ENCODE peak calls at places on chromosomes 16 and 17, in seven cellular contexts. One of them, this sample, is unnamed.

GRCh38 chr17:76239538-76240274 is 587 bp downstream of the RNF157 start:
- DNase-seq in GM12878: no peak
- DNase-seq in IMR-90: no peak
- DNase-seq in H1: peak
- DNase-seq in HepG2: no peak
- DNase-seq in endothelial cell of umbilical vein: no peak
- DNase-seq in K562: no peak
- DNase-seq in this sample: no peak

GRCh38 chr17:13534946-13535345 is 66.8 kb downstream of the HS3ST3A1 start:
- DNase-seq in GM12878: no peak
- DNase-seq in IMR-90: no peak
- DNase-seq in H1: no peak
- DNase-seq in HepG2: no peak
- DNase-seq in endothelial cell of umbilical vein: no peak
- DNase-seq in K562: no peak
- DNase-seq in this sample: no peak

GRCh38 chr16:55842369-55843104 is 9.6 kb upstream of the CES1 start:
- DNase-seq in GM12878: no peak
- DNase-seq in IMR-90: peak
- DNase-seq in H1: peak
- DNase-seq in HepG2: peak
- DNase-seq in endothelial cell of umbilical vein: peak
- DNase-seq in K562: peak
- DNase-seq in this sample: peak

GRCh38 chr16:76650579-76650978 is 373.4 kb downstream of the CNTNAP4 start:
- DNase-seq in GM12878: no peak
- DNase-seq in IMR-90: no peak
- DNase-seq in H1: no peak
- DNase-seq in HepG2: peak
- DNase-seq in endothelial cell of umbilical vein: no peak
- DNase-seq in K562: no peak
- DNase-seq in this sample: no peak

GRCh38 chr16:50136399-50136798 is 16.7 kb upstream of the TENT4B start:
- DNase-seq in GM12878: no peak
- DNase-seq in IMR-90: no peak
- DNase-seq in H1: no peak
- DNase-seq in HepG2: no peak
- DNase-seq in endothelial cell of umbilical vein: no peak
- DNase-seq in K562: no peak
- DNase-seq in this sample: no peak

GRCh38 chr16:56824804-56825203 is 40.2 kb upstream of the SLC12A3 start:
- DNase-seq in GM12878: no peak
- DNase-seq in IMR-90: no peak
- DNase-seq in H1: no peak
- DNase-seq in HepG2: no peak
- DNase-seq in endothelial cell of umbilical vein: no peak
- DNase-seq in K562: no peak
- DNase-seq in this sample: no peak

GRCh38 chr17:8557176-8557806 is 73.2 kb downstream of the MYH10 start:
- DNase-seq in GM12878: no peak
- DNase-seq in IMR-90: no peak
- DNase-seq in H1: no peak
- DNase-seq in HepG2: no peak
- DNase-seq in endothelial cell of umbilical vein: no peak
- DNase-seq in K562: no peak
- DNase-seq in this sample: no peak

GRCh38 chr17:57283203-57283971 is 27.1 kb downstream of the MSI2 start:
- DNase-seq in GM12878: no peak
- DNase-seq in IMR-90: no peak
- DNase-seq in H1: no peak
- DNase-seq in HepG2: no peak
- DNase-seq in endothelial cell of umbilical vein: no peak
- DNase-seq in K562: no peak
- DNase-seq in this sample: no peak

GRCh38 chr16:57585051-57585687 is 42.7 kb downstream of the ADGRG5 start:
- DNase-seq in GM12878: no peak
- DNase-seq in IMR-90: no peak
- DNase-seq in H1: no peak
- DNase-seq in HepG2: no peak
- DNase-seq in endothelial cell of umbilical vein: no peak
- DNase-seq in K562: no peak
- DNase-seq in this sample: no peak

GRCh38 chr16:84996365-84996764 is 15.0 kb downstream of the ZDHHC7 start:
- DNase-seq in GM12878: no peak
- DNase-seq in IMR-90: no peak
- DNase-seq in H1: no peak
- DNase-seq in HepG2: no peak
- DNase-seq in endothelial cell of umbilical vein: no peak
- DNase-seq in K562: no peak
- DNase-seq in this sample: no peak

GRCh38 chr17:82859431-82860403 is 19.9 kb upstream of the ZNF750 start:
- DNase-seq in GM12878: peak
- DNase-seq in IMR-90: peak
- DNase-seq in H1: no peak
- DNase-seq in HepG2: peak
- DNase-seq in endothelial cell of umbilical vein: peak
- DNase-seq in K562: peak
- DNase-seq in this sample: peak

GRCh38 chr17:30332057-30332542 is 1.8 kb downstream of the TMIGD1 start:
- DNase-seq in GM12878: peak
- DNase-seq in IMR-90: peak
- DNase-seq in H1: no peak
- DNase-seq in HepG2: peak
- DNase-seq in endothelial cell of umbilical vein: no peak
- DNase-seq in K562: no peak
- DNase-seq in this sample: no peak

GRCh38 chr16:24909856-24910255 is 64.1 kb downstream of the SLC5A11 start:
- DNase-seq in GM12878: no peak
- DNase-seq in IMR-90: no peak
- DNase-seq in H1: no peak
- DNase-seq in HepG2: no peak
- DNase-seq in endothelial cell of umbilical vein: no peak
- DNase-seq in K562: no peak
- DNase-seq in this sample: no peak

GRCh38 chr16:71626018-71626857 is at the start of gene MARVELD3:
- DNase-seq in GM12878: no peak
- DNase-seq in IMR-90: no peak
- DNase-seq in H1: peak
- DNase-seq in HepG2: peak
- DNase-seq in endothelial cell of umbilical vein: no peak
- DNase-seq in K562: peak
- DNase-seq in this sample: peak

GRCh38 chr16:24689128-24689527 is 40.3 kb upstream of the TNRC6A start:
- DNase-seq in GM12878: no peak
- DNase-seq in IMR-90: peak
- DNase-seq in H1: no peak
- DNase-seq in HepG2: peak
- DNase-seq in endothelial cell of umbilical vein: peak
- DNase-seq in K562: peak
- DNase-seq in this sample: peak

GRCh38 chr16:19437280-19437679 is 19.6 kb downstream of the TMC5 start:
- DNase-seq in GM12878: no peak
- DNase-seq in IMR-90: no peak
- DNase-seq in H1: no peak
- DNase-seq in HepG2: no peak
- DNase-seq in endothelial cell of umbilical vein: no peak
- DNase-seq in K562: no peak
- DNase-seq in this sample: no peak

GRCh38 chr17:80749611-80750010 is 205.0 kb downstream of the RPTOR start:
- DNase-seq in GM12878: no peak
- DNase-seq in IMR-90: no peak
- DNase-seq in H1: no peak
- DNase-seq in HepG2: no peak
- DNase-seq in endothelial cell of umbilical vein: no peak
- DNase-seq in K562: no peak
- DNase-seq in this sample: no peak

GRCh38 chr16:11671676-11672075 is 3.4 kb downstream of the SNN start:
- DNase-seq in GM12878: no peak
- DNase-seq in IMR-90: no peak
- DNase-seq in H1: no peak
- DNase-seq in HepG2: no peak
- DNase-seq in endothelial cell of umbilical vein: no peak
- DNase-seq in K562: no peak
- DNase-seq in this sample: no peak

GRCh38 chr17:65115721-65116312 is 21.4 kb upstream of the RGS9 start:
- DNase-seq in GM12878: no peak
- DNase-seq in IMR-90: no peak
- DNase-seq in H1: no peak
- DNase-seq in HepG2: no peak
- DNase-seq in endothelial cell of umbilical vein: no peak
- DNase-seq in K562: no peak
- DNase-seq in this sample: no peak

GRCh38 chr17:11178576-11178975 is 62.4 kb upstream of the SHISA6 start:
- DNase-seq in GM12878: no peak
- DNase-seq in IMR-90: no peak
- DNase-seq in H1: no peak
- DNase-seq in HepG2: no peak
- DNase-seq in endothelial cell of umbilical vein: no peak
- DNase-seq in K562: no peak
- DNase-seq in this sample: no peak

GRCh38 chr17:19374136-19374535 is 4.2 kb upstream of the MAPK7 start:
- DNase-seq in GM12878: no peak
- DNase-seq in IMR-90: no peak
- DNase-seq in H1: no peak
- DNase-seq in HepG2: no peak
- DNase-seq in endothelial cell of umbilical vein: no peak
- DNase-seq in K562: no peak
- DNase-seq in this sample: no peak

GRCh38 chr17:42067371-42068180 is 17.2 kb upstream of the C17orf113 start:
- DNase-seq in GM12878: no peak
- DNase-seq in IMR-90: peak
- DNase-seq in H1: peak
- DNase-seq in HepG2: peak
- DNase-seq in endothelial cell of umbilical vein: peak
- DNase-seq in K562: peak
- DNase-seq in this sample: no peak

GRCh38 chr17:35907691-35908090 is 22.9 kb downstream of the RDM1 start:
- DNase-seq in GM12878: no peak
- DNase-seq in IMR-90: no peak
- DNase-seq in H1: no peak
- DNase-seq in HepG2: no peak
- DNase-seq in endothelial cell of umbilical vein: no peak
- DNase-seq in K562: no peak
- DNase-seq in this sample: no peak

GRCh38 chr17:80667462-80668277 is 123.0 kb downstream of the RPTOR start:
- DNase-seq in GM12878: no peak
- DNase-seq in IMR-90: no peak
- DNase-seq in H1: no peak
- DNase-seq in HepG2: peak
- DNase-seq in endothelial cell of umbilical vein: no peak
- DNase-seq in K562: no peak
- DNase-seq in this sample: no peak

GRCh38 chr16:85068746-85069145 is 41.2 kb downstream of the KIAA0513 start:
- DNase-seq in GM12878: no peak
- DNase-seq in IMR-90: peak
- DNase-seq in H1: no peak
- DNase-seq in HepG2: no peak
- DNase-seq in endothelial cell of umbilical vein: no peak
- DNase-seq in K562: no peak
- DNase-seq in this sample: no peak

GRCh38 chr17:6494239-6494941 is 50.1 kb downstream of the PIMREG start:
- DNase-seq in GM12878: no peak
- DNase-seq in IMR-90: no peak
- DNase-seq in H1: no peak
- DNase-seq in HepG2: no peak
- DNase-seq in endothelial cell of umbilical vein: no peak
- DNase-seq in K562: no peak
- DNase-seq in this sample: no peak

GRCh38 chr17:1188812-1189211 is 9.0 kb upstream of the ABR start:
- DNase-seq in GM12878: no peak
- DNase-seq in IMR-90: peak
- DNase-seq in H1: no peak
- DNase-seq in HepG2: no peak
- DNase-seq in endothelial cell of umbilical vein: peak
- DNase-seq in K562: no peak
- DNase-seq in this sample: no peak

GRCh38 chr17:74123350-74123749 is 80.1 kb upstream of the RPL38 start:
- DNase-seq in GM12878: no peak
- DNase-seq in IMR-90: no peak
- DNase-seq in H1: no peak
- DNase-seq in HepG2: no peak
- DNase-seq in endothelial cell of umbilical vein: no peak
- DNase-seq in K562: peak
- DNase-seq in this sample: no peak
- H2AFZ ChIP-seq in GM12878: no peak
- H2AFZ ChIP-seq in IMR-90: no peak
- H2AFZ ChIP-seq in H1: peak
- H2AFZ ChIP-seq in HepG2: no peak
- H2AFZ ChIP-seq in endothelial cell of umbilical vein: no peak
- H2AFZ ChIP-seq in K562: no peak
- H2AFZ ChIP-seq in this sample: no peak

GRCh38 chr16:67415872-67416793 is at the start of gene ZDHHC1:
- DNase-seq in GM12878: no peak
- DNase-seq in IMR-90: peak
- DNase-seq in H1: peak
- DNase-seq in HepG2: no peak
- DNase-seq in endothelial cell of umbilical vein: peak
- DNase-seq in K562: peak
- DNase-seq in this sample: no peak
- TF ChIP-seq POLR2A in GM12878: no peak
- TF ChIP-seq POLR2A in IMR-90: no peak
- TF ChIP-seq POLR2A in H1: no peak
- TF ChIP-seq POLR2A in HepG2: no peak
- TF ChIP-seq POLR2A in endothelial cell of umbilical vein: no peak
- TF ChIP-seq POLR2A in K562: no peak
- TF ChIP-seq POLR2A in this sample: peak

GRCh38 chr16:47928008-47928407 is 227.8 kb downstream of the ABCC12 start:
- DNase-seq in GM12878: no peak
- DNase-seq in IMR-90: no peak
- DNase-seq in H1: no peak
- DNase-seq in HepG2: peak
- DNase-seq in endothelial cell of umbilical vein: no peak
- DNase-seq in K562: no peak
- DNase-seq in this sample: peak
- TF ChIP-seq CTCF in GM12878: no peak
- TF ChIP-seq CTCF in IMR-90: no peak
- TF ChIP-seq CTCF in H1: peak
- TF ChIP-seq CTCF in HepG2: peak
- TF ChIP-seq CTCF in endothelial cell of umbilical vein: no peak
- TF ChIP-seq CTCF in K562: peak
- TF ChIP-seq CTCF in this sample: no peak

DNA sequence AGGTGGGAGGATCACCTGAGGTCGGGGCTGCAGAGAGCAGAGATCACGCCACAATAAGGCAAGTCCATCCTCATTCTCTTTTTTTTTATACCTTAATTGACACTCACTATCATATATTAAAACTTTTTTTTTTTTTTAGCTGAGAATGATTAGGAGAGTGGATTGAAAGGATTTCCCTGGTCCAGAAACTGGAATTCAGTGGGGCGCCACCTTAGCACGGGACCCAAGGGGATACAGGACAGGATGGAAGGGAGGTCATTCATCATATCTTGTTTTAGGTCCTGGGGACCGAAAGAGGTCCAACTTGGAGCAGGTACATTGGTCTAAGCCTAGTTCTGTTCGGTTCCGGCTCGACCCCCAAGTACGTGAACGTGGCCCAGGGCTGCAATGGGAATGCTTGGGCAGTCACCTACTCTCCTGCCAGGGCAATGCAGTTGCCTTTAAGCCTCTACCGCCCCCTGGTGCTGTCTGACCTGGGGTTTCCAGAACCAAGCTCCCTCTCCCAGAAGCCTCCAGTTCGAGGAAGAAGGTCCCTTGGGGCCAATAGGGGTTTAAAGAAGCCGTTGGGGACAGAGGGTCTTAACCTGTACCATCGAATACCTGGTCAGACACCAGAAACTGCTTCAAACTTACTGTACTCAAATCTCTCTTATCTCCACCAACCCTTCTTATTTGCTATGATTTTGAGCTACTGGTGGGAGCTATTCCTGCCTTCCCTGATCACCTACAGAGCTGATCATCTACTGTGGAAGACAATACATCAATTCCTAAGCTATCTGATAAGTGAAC is 19.9 kb upstream of the GPATCH8 start:
- DNase-seq in GM12878: peak
- DNase-seq in IMR-90: peak
- DNase-seq in H1: peak
- DNase-seq in HepG2: peak
- DNase-seq in endothelial cell of umbilical vein: peak
- DNase-seq in K562: peak
- DNase-seq in this sample: peak
- H2AFZ ChIP-seq in GM12878: peak
- H2AFZ ChIP-seq in IMR-90: peak
- H2AFZ ChIP-seq in H1: peak
- H2AFZ ChIP-seq in HepG2: peak
- H2AFZ ChIP-seq in endothelial cell of umbilical vein: peak
- H2AFZ ChIP-seq in K562: peak
- H2AFZ ChIP-seq in this sample: peak

This sample was measured in HCT116.